ENCODE peak calls at places on chromosomes 3 and 15, in five cellular contexts. Q is H1, X is adrenal gland, V is body of pancreas, L is gastrocnemius medialis. T is an unnamed sample.

GRCh38 chr3:23668430-23668904 is 137.3 kb upstream of the UBE2E1 start:
- DNase-seq in Q (no peak), V (peak), X (peak), L (no peak), T (no peak)

GRCh38 chr3:69439683-69440270 is 53.9 kb upstream of the FRMD4B start:
- DNase-seq in L (no peak), Q (no peak), X (no peak), V (peak), T (peak)

GRCh38 chr3:31729573-31729972 is 196.8 kb downstream of the STT3B start:
- DNase-seq in V (no peak), X (no peak), L (no peak), Q (no peak), T (no peak)

GRCh38 chr3:137174514-137174913 is 216.7 kb downstream of the IL20RB start:
- DNase-seq in Q (no peak), X (no peak), L (no peak), V (no peak), T (no peak)

GRCh38 chr15:92667291-92667904 is 11.8 kb upstream of the FAM174B start:
- DNase-seq in L (no peak), V (no peak), X (no peak), Q (no peak), T (no peak)

GRCh38 chr15:62879770-62880169 is 162.8 kb upstream of the TPM1 start:
- DNase-seq in V (no peak), X (no peak), Q (no peak), L (no peak), T (no peak)

GRCh38 chr3:186915808-186916796 is 14.2 kb upstream of the ST6GAL1 start:
- DNase-seq in Q (no peak), L (peak), V (no peak), X (no peak), T (peak)

GRCh38 chr3:163508212-163508611 is 1570.1 kb downstream of the SI start:
- DNase-seq in L (no peak), V (peak), Q (no peak), X (no peak), T (no peak)

GRCh38 chr3:13113346-13114335 is 40.4 kb upstream of the IQSEC1 start:
- DNase-seq in X (no peak), L (no peak), Q (no peak), V (no peak), T (no peak)

GRCh38 chr15:48029656-48030055 is 91.1 kb upstream of the SLC24A5 start:
- DNase-seq in X (no peak), L (no peak), V (no peak), Q (no peak), T (no peak)

GRCh38 chr3:161372321-161373260 is 1.3 kb upstream of the SPTSSB start:
- DNase-seq in V (peak), Q (peak), X (peak), L (no peak), T (no peak)

GRCh38 chr3:126315916-126316514 is 41.2 kb downstream of the KLF15 start:
- DNase-seq in L (no peak), V (no peak), Q (peak), X (no peak), T (no peak)

GRCh38 chr15:48578965-48579364 is 66.5 kb downstream of the FBN1 start:
- DNase-seq in V (no peak), Q (no peak), L (no peak), X (no peak), T (no peak)

GRCh38 chr15:31483053-31483923 is 156.7 kb downstream of the KLF13 start:
- DNase-seq in X (no peak), Q (peak), V (no peak), L (no peak), T (peak)

GRCh38 chr15:66389098-66389858 is 2.6 kb downstream of the MAP2K1 start:
- DNase-seq in L (no peak), V (no peak), Q (no peak), X (no peak), T (no peak)

GRCh38 chr3:42723146-42723683 is 20.6 kb upstream of the HHATL start:
- DNase-seq in Q (no peak), X (no peak), V (no peak), L (no peak), T (no peak)

DNA sequence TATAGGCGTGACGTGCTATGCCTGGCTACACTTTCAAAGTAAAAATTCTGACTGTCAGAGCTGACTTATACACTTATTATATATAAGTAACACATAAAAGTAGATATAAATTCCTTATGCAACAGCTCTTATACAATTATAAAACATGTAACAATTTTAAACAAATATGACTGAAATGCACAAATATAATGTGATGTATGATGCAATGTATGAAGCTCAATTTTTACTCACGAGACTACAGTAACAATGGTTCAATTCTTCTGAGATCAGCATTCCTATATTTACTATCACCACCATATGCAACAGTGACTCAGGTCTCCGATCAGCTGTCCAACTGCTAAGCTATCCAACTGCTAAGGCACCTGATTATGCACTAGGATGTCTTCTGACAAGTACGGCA is 8.2 kb downstream of the BNIP2 start:
- DNase-seq in X (no peak), L (no peak), Q (no peak), V (no peak), T (no peak)
- TF ChIP-seq POLR2A in X (no peak), L (no peak), Q (no peak), V (no peak), T (no peak)

DNA sequence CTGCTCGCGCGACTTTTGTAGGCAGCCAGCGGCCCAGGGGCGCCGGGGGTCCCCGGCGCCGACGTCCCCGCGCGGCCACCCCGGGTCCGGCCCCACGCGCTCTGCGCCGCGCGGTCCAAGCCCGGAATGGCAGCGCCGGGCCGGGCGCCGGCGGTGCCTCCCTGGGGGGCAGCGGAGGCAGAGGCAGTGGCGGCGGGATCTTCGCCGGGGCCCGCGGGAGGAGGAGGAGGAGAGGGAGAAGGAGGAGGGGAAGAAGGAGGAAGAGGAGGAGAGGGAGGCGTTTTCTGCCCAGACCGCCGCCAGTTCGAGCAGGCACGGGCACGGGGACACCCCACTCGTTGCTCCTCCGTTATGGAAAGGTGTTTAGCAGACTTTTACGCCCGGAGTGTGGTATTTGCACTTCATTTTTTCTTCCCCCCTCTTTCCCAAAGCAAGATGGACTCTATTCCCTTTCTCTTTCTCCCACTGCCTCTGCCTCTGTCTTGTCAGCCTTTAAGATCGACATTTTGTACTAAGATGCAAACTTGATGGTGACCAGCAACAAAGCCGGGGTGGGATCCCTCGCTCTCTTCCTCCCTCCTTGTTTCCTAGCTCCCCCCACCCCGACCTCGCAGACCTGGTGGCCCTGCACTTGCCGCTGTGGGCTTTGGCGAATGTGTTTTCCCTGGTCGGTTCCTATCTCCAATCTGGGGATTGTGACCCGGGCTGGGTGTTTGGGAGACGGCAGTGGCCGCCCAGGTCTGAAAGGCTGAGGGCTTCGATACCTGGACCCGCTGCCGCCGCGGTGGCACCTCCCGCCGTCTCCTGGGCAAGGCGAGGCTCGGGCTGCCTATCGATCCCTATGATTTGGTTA is 2.6 kb downstream of the BBX start:
- DNase-seq in Q (peak), V (peak), X (peak), L (peak), T (peak)
- TF ChIP-seq POLR2A in Q (peak), V (no peak), X (no peak), L (no peak), T (peak)

GRCh38 chr3:66397745-66398144 is 103.1 kb downstream of the LRIG1 start:
- DNase-seq in X (no peak), Q (no peak), L (peak), V (peak), T (peak)
- TF ChIP-seq POLR2A in X (no peak), Q (no peak), L (no peak), V (no peak), T (no peak)

GRCh38 chr15:75455982-75456531 is 4.6 kb upstream of the SIN3A start:
- DNase-seq in Q (peak), X (peak), L (no peak), V (peak), T (peak)

GRCh38 chr15:75456710-75457109 is 5.2 kb upstream of the SIN3A start:
- DNase-seq in L (no peak), V (no peak), X (no peak), Q (no peak), T (no peak)

GRCh38 chr15:75453703-75454470 is 2.4 kb upstream of the SIN3A start:
- DNase-seq in V (peak), X (peak), L (peak), Q (peak), T (peak)

GRCh38 chr15:75454471-75455418 is 3.3 kb upstream of the SIN3A start:
- DNase-seq in V (no peak), X (no peak), L (no peak), Q (peak), T (peak)

DNA sequence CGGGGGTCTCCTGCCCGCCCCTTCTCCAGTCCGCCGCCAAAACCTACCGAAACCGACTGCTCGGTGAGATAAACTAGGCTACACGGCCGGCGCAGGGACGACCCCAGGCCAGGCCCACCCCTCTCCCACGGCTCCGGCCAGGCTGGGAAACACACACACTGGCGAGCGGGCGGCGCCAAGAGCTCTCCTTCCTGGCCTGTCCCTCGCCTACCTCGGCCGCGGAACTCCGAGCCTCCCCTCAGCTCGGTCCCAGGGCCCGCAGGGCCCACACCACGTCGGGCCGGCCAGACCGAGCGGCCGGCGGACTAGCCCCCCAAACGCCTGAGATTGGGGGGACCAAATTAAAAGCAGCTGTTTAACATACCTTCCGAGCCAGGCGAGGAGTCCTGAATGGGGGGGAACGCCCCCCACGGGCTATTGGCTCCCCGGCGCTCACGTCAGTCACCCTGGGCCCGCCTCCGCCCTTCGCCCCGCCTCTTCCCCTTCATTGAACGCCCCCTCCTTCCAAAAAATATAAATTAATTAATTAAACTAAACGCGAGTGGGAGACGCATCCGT is 4.0 kb upstream of the SIN3A start:
- DNase-seq in L (peak), V (peak), X (peak), Q (peak), T (peak)
- TF ChIP-seq POLR2A in L (peak), V (peak), X (no peak), Q (peak), T (peak)

GRCh38 chr3:125055913-125056705 is at the start of gene HEG1:
- DNase-seq in Q (peak), V (peak), L (peak), X (peak), T (peak)
- TF ChIP-seq POLR2A in Q (no peak), V (peak), L (peak), X (peak), T (no peak)

GRCh38 chr15:76346666-76347506 is 10.3 kb downstream of the ISL2 start:
- DNase-seq in L (no peak), V (no peak), X (no peak), Q (peak), T (no peak)
- TF ChIP-seq POLR2A in L (no peak), V (no peak), X (no peak), Q (no peak), T (no peak)

GRCh38 chr3:59253523-59253922 is 203.7 kb upstream of the CFAP20DC start:
- DNase-seq in V (no peak), Q (no peak), X (no peak), L (no peak), T (no peak)
- TF ChIP-seq POLR2A in V (no peak), Q (no peak), X (no peak), L (no peak), T (no peak)

GRCh38 chr3:107676469-107677309 is 153.9 kb downstream of the BBX start:
- DNase-seq in L (no peak), Q (no peak), V (no peak), X (no peak), T (peak)

GRCh38 chr3:107670991-107671390 is 148.2 kb downstream of the BBX start:
- DNase-seq in Q (no peak), L (no peak), V (no peak), X (no peak), T (no peak)

GRCh38 chr3:107669669-107670068 is 146.9 kb downstream of the BBX start:
- DNase-seq in L (no peak), X (peak), Q (no peak), V (no peak), T (no peak)

GRCh38 chr3:107675233-107675900 is 152.6 kb downstream of the BBX start:
- DNase-seq in Q (no peak), L (no peak), V (no peak), X (no peak), T (no peak)

DNA sequence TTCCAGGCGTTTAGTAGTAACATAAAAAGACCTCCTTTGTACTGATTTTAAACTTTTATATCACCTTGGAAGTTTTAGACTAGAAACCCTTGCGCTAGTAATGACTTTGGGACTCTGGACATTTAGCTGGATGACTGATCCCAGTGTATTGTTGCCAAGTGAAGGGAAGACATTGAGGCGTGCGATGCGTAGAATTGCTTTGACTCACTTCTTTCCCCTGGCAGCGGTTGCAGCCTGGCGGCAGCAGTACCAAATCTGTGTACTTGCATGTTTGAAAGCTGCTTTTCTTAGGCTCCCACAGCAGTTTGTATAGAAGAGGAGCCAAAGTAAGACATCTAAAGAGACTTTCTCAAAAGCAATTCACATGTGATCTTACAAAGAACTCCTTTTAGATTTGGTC is 151.6 kb downstream of the BBX start:
- DNase-seq in L (no peak), V (no peak), X (peak), Q (no peak), T (no peak)
- TF ChIP-seq POLR2A in L (no peak), V (no peak), X (no peak), Q (no peak), T (no peak)